ENCODE peak calls at places on chromosomes 11 and 22, in six cellular contexts. F, U, E, N, K and T are unnamed samples.

GRCh38 chr11:126978155-126978554 is 22.4 kb downstream of the KIRREL3 start:
- DNase-seq in F (no peak), U (no peak), E (no peak), N (no peak), K (no peak), T (no peak)

GRCh38 chr22:37098976-37099577 is 10.4 kb downstream of the TMPRSS6 start:
- DNase-seq in F (no peak), U (no peak), E (no peak), N (no peak), K (no peak), T (no peak)

GRCh38 chr11:88482871-88483301 is 145.3 kb upstream of the CTSC start:
- DNase-seq in F (no peak), U (no peak), E (no peak), N (no peak), K (peak), T (no peak)

GRCh38 chr11:120632579-120632978 is 121.0 kb downstream of the GRIK4 start:
- DNase-seq in F (no peak), U (peak), E (no peak), N (no peak), K (no peak), T (no peak)

GRCh38 chr22:40348025-40348658 is 1.8 kb downstream of the ADSL start:
- DNase-seq in F (peak), U (peak), E (no peak), N (no peak), K (peak), T (peak)

GRCh38 chr11:12803086-12803826 is 129.0 kb downstream of the TEAD1 start:
- DNase-seq in F (no peak), U (no peak), E (no peak), N (no peak), K (peak), T (no peak)

GRCh38 chr11:32960553-32961164 is 55.0 kb upstream of the DEPDC7 start:
- DNase-seq in F (peak), U (no peak), E (no peak), N (no peak), K (peak), T (no peak)

GRCh38 chr11:129766858-129767604 is 48.6 kb upstream of the TMEM45B start:
- DNase-seq in F (peak), U (no peak), E (no peak), N (peak), K (peak), T (no peak)

GRCh38 chr11:59754494-59754858 is 700 bp upstream of the STX3 start:
- DNase-seq in F (no peak), U (no peak), E (peak), N (peak), K (peak), T (peak)

GRCh38 chr11:12195773-12196172 is 85.4 kb downstream of the MICAL2 start:
- DNase-seq in F (no peak), U (no peak), E (no peak), N (no peak), K (no peak), T (no peak)

GRCh38 chr11:19829109-19829790 is 116.6 kb downstream of the NAV2 start:
- DNase-seq in F (no peak), U (no peak), E (no peak), N (no peak), K (no peak), T (no peak)

GRCh38 chr11:68018730-68019190 is 8.6 kb downstream of the ALDH3B1 start:
- DNase-seq in F (no peak), U (no peak), E (no peak), N (no peak), K (no peak), T (no peak)

GRCh38 chr11:14886509-14886908 is 5.5 kb downstream of the CYP2R1 start:
- DNase-seq in F (no peak), U (no peak), E (no peak), N (no peak), K (no peak), T (no peak)

GRCh38 chr11:66317766-66318575 is 1.1 kb upstream of the CD248 start:
- DNase-seq in F (no peak), U (no peak), E (peak), N (no peak), K (peak), T (peak)

GRCh38 chr11:107385361-107385982 is 72.2 kb downstream of the CWF19L2 start:
- DNase-seq in F (peak), U (no peak), E (no peak), N (no peak), K (peak), T (no peak)

GRCh38 chr11:2930705-2931415 is 1.6 kb upstream of the PHLDA2 start:
- DNase-seq in F (peak), U (peak), E (peak), N (peak), K (peak), T (peak)

GRCh38 chr22:41650229-41650628 is 29.1 kb downstream of the XRCC6 start:
- DNase-seq in F (no peak), U (no peak), E (no peak), N (no peak), K (no peak), T (no peak)

GRCh38 chr11:1757861-1758610 is 5.7 kb downstream of the CTSD start:
- DNase-seq in F (no peak), U (no peak), E (no peak), N (no peak), K (no peak), T (no peak)

GRCh38 chr11:36711104-36711825 is 113.2 kb upstream of the RAG2 start:
- DNase-seq in F (no peak), U (peak), E (no peak), N (no peak), K (no peak), T (no peak)

GRCh38 chr22:35766654-35767580 is 49.2 kb downstream of the APOL5 start:
- DNase-seq in F (no peak), U (no peak), E (no peak), N (no peak), K (no peak), T (no peak)

GRCh38 chr11:85941380-85941973 is 86.3 kb downstream of the CCDC83 start:
- DNase-seq in F (no peak), U (peak), E (peak), N (no peak), K (peak), T (peak)

GRCh38 chr11:117725048-117725734 is 71.8 kb downstream of the DSCAML1 start:
- DNase-seq in F (no peak), U (no peak), E (no peak), N (no peak), K (no peak), T (no peak)

GRCh38 chr11:125886997-125887372 is 483 bp upstream of the HYLS1 start:
- DNase-seq in F (no peak), U (no peak), E (peak), N (no peak), K (no peak), T (peak)

GRCh38 chr11:132874638-132875037 is 657.7 kb downstream of the OPCML start:
- DNase-seq in F (no peak), U (no peak), E (no peak), N (no peak), K (peak), T (no peak)

GRCh38 chr22:49064836-49065235 is 762.8 kb downstream of the BRD1 start:
- DNase-seq in F (no peak), U (no peak), E (no peak), N (no peak), K (no peak), T (no peak)

GRCh38 chr11:1665313-1665712 is 31.7 kb upstream of the KRTAP5-6 start:
- DNase-seq in F (no peak), U (no peak), E (no peak), N (no peak), K (no peak), T (no peak)

GRCh38 chr11:1303196-1303821 is 6.1 kb downstream of the TOLLIP start:
- DNase-seq in F (no peak), U (no peak), E (no peak), N (peak), K (no peak), T (no peak)

GRCh38 chr11:68872216-68873003 is 30.7 kb upstream of the CPT1A start:
- DNase-seq in F (no peak), U (no peak), E (no peak), N (no peak), K (peak), T (no peak)

GRCh38 chr22:28051787-28052356 is 132.8 kb upstream of the PITPNB start:
- DNase-seq in F (peak), U (peak), E (peak), N (peak), K (peak), T (peak)

GRCh38 chr22:48945621-48946458 is 881.8 kb downstream of the BRD1 start:
- DNase-seq in F (no peak), U (no peak), E (peak), N (no peak), K (no peak), T (no peak)

GRCh38 chr22:45908961-45909360 is 68.0 kb downstream of the WNT7B start:
- DNase-seq in F (no peak), U (no peak), E (no peak), N (no peak), K (no peak), T (no peak)

GRCh38 chr11:110711776-110712642 is at the start of gene ARHGAP20:
- DNase-seq in F (no peak), U (peak), E (peak), N (peak), K (peak), T (peak)

GRCh38 chr11:70031631-70032469 is 46.3 kb upstream of the ANO1 start:
- DNase-seq in F (no peak), U (no peak), E (no peak), N (no peak), K (no peak), T (no peak)

GRCh38 chr11:111632798-111633197 is 30.5 kb downstream of the SIK2 start:
- DNase-seq in F (no peak), U (no peak), E (no peak), N (no peak), K (no peak), T (no peak)

GRCh38 chr11:68313574-68314202 is 1.3 kb downstream of the LRP5 start:
- DNase-seq in F (no peak), U (no peak), E (no peak), N (peak), K (peak), T (no peak)

GRCh38 chr22:48953830-48954229 is 873.8 kb downstream of the BRD1 start:
- DNase-seq in F (no peak), U (no peak), E (no peak), N (no peak), K (no peak), T (no peak)

GRCh38 chr11:27347949-27348879 is 14.8 kb downstream of the CCDC34 start:
- DNase-seq in F (no peak), U (no peak), E (no peak), N (no peak), K (no peak), T (no peak)

GRCh38 chr11:95895815-95896214 is 28.1 kb downstream of the MTMR2 start:
- DNase-seq in F (no peak), U (no peak), E (no peak), N (no peak), K (no peak), T (no peak)

GRCh38 chr11:95888852-95889251 is 35.1 kb downstream of the MTMR2 start:
- DNase-seq in F (no peak), U (no peak), E (no peak), N (no peak), K (no peak), T (no peak)

GRCh38 chr11:95891423-95892177 is 32.3 kb downstream of the MTMR2 start:
- DNase-seq in F (no peak), U (no peak), E (no peak), N (no peak), K (peak), T (no peak)

GRCh38 chr11:95888439-95888838 is 35.5 kb downstream of the MTMR2 start:
- DNase-seq in F (no peak), U (no peak), E (no peak), N (no peak), K (peak), T (no peak)

DNA sequence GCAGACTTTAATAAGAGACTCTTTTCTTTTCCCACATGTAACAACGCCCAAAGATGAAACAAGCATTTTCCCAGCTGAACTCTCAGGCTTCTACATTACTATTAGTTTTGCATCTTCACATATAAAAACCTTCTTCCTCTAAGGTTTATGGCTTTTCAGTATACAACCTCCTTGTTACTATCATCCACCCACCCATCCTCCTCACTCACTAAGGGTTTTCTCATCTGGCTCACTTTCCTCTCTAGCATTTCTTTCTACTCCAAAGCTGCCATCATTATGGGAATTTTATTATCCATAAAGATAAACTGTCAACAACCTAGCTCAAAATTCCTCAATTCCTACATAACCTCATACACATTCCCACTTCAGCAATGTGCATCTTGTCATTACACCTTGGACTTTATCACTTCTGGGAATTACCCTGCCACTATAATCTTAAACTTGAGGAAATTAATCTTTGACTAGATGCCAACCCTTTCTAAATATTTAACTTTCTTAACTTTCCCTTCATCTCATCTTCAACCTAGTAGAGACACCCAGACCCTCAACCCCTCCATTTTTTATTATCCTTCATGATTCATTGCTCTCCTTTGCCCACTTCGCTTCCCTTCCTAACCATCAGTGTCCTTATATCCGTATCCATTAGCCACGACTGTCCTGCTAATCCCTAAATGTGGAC is 30.9 kb downstream of the MTMR2 start:
- DNase-seq in F (no peak), U (no peak), E (no peak), N (no peak), K (no peak), T (no peak)
- H3K4me3 ChIP-seq in F (no peak), U (no peak), E (no peak), N (no peak), K (no peak), T (no peak)

GRCh38 chr11:61442616-61443015 is 12.7 kb downstream of the SDHAF2 start:
- DNase-seq in F (no peak), U (no peak), E (no peak), N (no peak), K (no peak), T (no peak)
- H3K27ac ChIP-seq in F (no peak), U (no peak), E (no peak), N (no peak), K (no peak), T (no peak)

DNA sequence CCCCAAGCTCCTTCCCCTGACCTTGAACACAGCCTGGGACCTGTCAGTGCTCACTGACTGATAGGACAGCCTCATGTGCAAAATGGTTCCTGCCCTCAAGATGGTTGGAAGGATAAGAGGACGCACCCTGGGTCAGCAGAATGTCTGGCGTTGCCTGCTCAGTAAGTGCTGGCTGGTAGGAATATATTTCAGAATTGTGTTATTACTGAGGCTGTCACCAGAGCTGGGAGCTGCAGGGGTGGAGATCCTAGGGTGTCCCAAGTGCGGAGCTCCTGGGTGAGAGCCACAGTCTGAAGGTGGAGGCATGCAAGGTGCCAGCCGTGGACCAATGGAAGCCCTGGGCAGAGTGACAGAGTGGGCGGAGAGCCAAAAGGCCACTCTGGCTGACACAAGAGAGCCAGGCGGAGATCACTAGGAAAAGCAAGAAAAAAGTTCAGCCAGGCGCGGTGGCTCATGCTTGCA is 1.0 kb upstream of the SEC14L4 start:
- DNase-seq in F (no peak), U (no peak), E (no peak), N (no peak), K (no peak), T (no peak)
- TF ChIP-seq POLR2A in F (no peak), U (no peak), E (no peak), N (no peak), K (no peak), T (no peak)

DNA sequence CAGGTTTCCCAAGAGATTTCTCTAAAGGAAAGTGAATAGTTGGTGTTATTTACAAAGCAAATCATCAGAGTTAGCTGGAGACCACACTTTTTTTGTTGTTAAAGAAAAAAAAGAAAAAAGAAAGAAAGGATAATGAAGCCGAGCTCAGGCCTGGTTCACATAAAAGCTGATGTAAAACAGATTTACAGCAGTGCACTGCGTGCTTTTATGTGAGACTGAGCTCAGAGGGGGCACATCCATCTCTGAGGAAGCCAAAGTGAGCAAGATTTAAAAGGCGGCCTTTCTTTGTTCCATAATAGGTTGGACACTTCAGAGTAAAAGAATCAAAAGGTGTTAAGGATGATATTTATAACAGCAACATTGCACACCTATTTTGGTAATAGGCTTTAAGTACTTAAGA is 201.4 kb upstream of the NTM start:
- DNase-seq in F (no peak), U (no peak), E (no peak), N (no peak), K (no peak), T (no peak)
- H3K4me3 ChIP-seq in F (no peak), U (no peak), E (no peak), N (no peak), K (no peak), T (no peak)

DNA sequence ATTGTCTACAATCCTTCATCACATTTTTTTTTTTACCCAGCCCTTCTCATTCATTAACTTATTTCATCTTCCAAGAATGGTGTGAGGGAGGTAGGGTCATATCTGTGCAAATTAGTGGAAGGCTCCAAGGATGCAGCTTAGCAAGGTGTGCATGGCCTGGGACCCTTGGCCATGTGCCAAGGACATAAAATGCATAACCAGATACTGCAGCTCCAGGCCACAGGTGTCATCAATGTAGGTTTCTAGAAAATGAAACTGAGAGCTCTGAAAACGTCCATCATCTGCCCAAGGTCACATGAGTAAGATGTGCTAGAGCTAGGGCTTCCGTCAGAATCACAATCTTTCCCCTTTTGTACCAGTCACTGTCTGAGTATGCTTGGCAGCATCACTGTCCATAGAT is 29.8 kb downstream of the ANKK1 start:
- DNase-seq in F (no peak), U (no peak), E (no peak), N (no peak), K (no peak), T (no peak)
- H3K27ac ChIP-seq in F (no peak), U (no peak), E (no peak), N (no peak), K (no peak), T (no peak)